ENCODE peak calls at places on chromosomes 11 and 22, in four cellular contexts. Q is heart left ventricle, I is right lobe of liver, H is RWPE2. N is an unnamed sample.

GRCh38 chr11:10898763-10899541 is 41.1 kb upstream of the ZBED5 start:
- ATAC-seq in Q (peak; percentile 46), I (no peak), H (no peak), N (peak; percentile 3)

GRCh38 chr11:68963779-68964178 is 17.0 kb downstream of the MRGPRD start:
- ATAC-seq in Q (peak; percentile 66), I (peak; percentile 46), H (peak; percentile 17), N (no peak)

GRCh38 chr11:57336111-57336666 is 497 bp upstream of the SSRP1 start:
- ATAC-seq in Q (peak; percentile 10), I (no peak), H (no peak), N (no peak)

GRCh38 chr11:68890490-68891231 is 13.0 kb downstream of the MRPL21 start:
- ATAC-seq in Q (peak; percentile 98), I (peak; percentile 94), H (no peak), N (peak; percentile 92)

GRCh38 chr11:78336877-78337553 is 80.6 kb downstream of the GAB2 start:
- ATAC-seq in Q (peak; percentile 9), I (peak; percentile 26), H (no peak), N (no peak)

GRCh38 chr11:62852523-62853188 is 13.3 kb upstream of the WDR74 start:
- ATAC-seq in Q (no peak), I (no peak), H (no peak), N (no peak)

GRCh38 chr11:76124905-76125566 is 81.3 kb downstream of the WNT11 start:
- ATAC-seq in Q (no peak), I (no peak), H (no peak), N (no peak)

GRCh38 chr11:58688779-58689503 is 42.8 kb downstream of the GLYAT start:
- ATAC-seq in Q (no peak), I (no peak), H (peak; percentile 86), N (no peak)

GRCh38 chr11:1845571-1846452 is 7.0 kb downstream of the TNNI2 start:
- ATAC-seq in Q (no peak), I (no peak), H (no peak), N (no peak)

GRCh38 chr11:13183094-13183825 is 94.3 kb upstream of the BMAL1 start:
- ATAC-seq in Q (peak; percentile 36), I (peak; percentile 71), H (peak; percentile 82), N (no peak)

GRCh38 chr22:47463220-47463619 is 700.8 kb downstream of the TBC1D22A start:
- ATAC-seq in Q (no peak), I (no peak), H (no peak), N (no peak)

GRCh38 chr22:43232445-43232844 is 45.5 kb upstream of the TTLL12 start:
- ATAC-seq in Q (no peak), I (peak; percentile 7), H (no peak), N (no peak)

GRCh38 chr11:65378208-65378927 is 4.1 kb downstream of the SLC25A45 start:
- ATAC-seq in Q (no peak), I (no peak), H (no peak), N (no peak)

GRCh38 chr11:606245-606644 is 9.5 kb downstream of the IRF7 start:
- ATAC-seq in Q (peak; percentile 95), I (peak; percentile 88), H (peak; percentile 80), N (peak; percentile 90)

GRCh38 chr11:30478923-30479322 is 107.2 kb downstream of the MPPED2 start:
- ATAC-seq in Q (peak; percentile 93), I (peak; percentile 66), H (no peak), N (no peak)

GRCh38 chr11:12223771-12224536 is 113.6 kb downstream of the MICAL2 start:
- ATAC-seq in Q (no peak), I (no peak), H (peak; percentile 35), N (no peak)

GRCh38 chr11:125314264-125315087 is 149.9 kb downstream of the PKNOX2 start:
- ATAC-seq in Q (peak; percentile 54), I (no peak), H (no peak), N (peak; percentile 40)

GRCh38 chr22:37012262-37012904 is 6.9 kb downstream of the TST start:
- ATAC-seq in Q (peak; percentile 88), I (peak; percentile 80), H (peak; percentile 17), N (peak; percentile 30)

GRCh38 chr11:94418123-94418770 is 17.0 kb upstream of the GPR83 start:
- ATAC-seq in Q (no peak), I (no peak), H (no peak), N (no peak)

GRCh38 chr11:68706237-68706636 is 21.9 kb downstream of the GAL start:
- ATAC-seq in Q (no peak), I (no peak), H (no peak), N (no peak)

GRCh38 chr22:41957941-41958556 is 6.1 kb downstream of the SMIM45 start:
- ATAC-seq in Q (no peak), I (peak; percentile 19), H (no peak), N (peak; percentile 26)
- H3K4me3 ChIP-seq in Q (no peak overlapping the region), I (peak overlapping the region; percentile 19), H (no peak overlapping the region), N (no peak overlapping the region)

DNA sequence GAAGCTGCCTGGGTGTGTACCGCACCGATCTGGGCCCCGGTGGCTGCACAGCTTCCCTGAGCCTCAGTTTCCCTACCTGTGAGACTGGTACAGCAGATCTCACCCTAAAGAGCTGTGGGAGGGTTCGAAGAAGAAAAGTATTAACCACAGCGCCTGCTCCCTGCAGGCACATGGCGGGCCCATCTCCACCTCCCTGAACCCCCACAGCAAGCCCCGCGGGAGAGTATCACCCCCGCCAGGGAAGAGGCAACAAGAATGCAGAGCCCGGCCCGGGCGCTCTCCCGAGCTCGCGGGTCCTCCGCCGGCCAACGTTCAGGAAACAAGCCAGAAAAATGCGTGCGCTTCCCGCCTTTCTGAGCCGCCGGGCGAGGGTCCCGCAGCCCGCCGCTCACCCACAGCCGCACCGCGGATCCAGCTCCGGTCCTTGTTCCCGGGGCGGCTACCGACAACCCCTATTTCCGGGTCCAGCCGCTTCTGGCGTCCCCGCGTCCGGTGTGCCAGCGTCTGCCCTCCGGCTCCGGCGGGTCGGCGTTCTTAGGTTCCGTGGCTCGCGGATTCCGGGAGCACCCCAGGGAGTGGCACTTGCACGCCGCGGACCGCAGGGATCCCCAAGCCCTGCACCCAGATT is at the start of gene TOP3B:
- ATAC-seq in Q (peak; percentile 93), I (peak; percentile 97), H (peak; percentile 93), N (peak; percentile 93)
- H3K4me3 ChIP-seq in Q (peak within 1 kb of the TSS; percentile 74), I (peak within 1 kb of the TSS; percentile 97), H (peak within 1 kb of the TSS; percentile 98), N (peak within 1 kb of the TSS; percentile 97)

DNA sequence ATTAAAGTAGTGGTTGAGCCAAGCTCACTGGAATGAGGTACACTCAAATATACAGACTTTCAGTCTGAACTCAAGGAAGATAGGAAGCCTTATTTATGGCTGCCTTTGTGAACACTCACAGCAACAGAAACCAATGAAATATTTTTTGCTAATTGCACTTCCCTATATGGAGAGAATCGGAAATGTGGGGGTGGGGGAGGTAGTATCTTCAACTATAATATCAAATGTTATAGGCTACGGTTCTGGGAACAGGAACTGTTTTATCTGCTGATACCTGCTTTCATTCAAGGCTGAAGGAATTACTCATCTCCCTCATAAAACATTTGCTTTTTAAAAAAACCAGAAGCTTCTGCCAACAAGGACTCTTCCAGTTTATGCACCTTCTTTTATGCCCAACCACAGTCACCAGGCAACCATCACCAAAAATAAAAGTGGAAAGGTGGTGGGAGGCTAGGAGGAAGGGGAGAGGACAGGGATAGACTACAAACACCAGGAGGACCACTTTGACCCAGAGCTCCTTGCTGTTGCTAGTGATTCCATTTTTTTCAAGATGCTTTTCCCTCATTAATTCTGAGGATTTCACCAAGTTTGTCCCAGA is 91.1 kb downstream of the CLPB start:
- ATAC-seq in Q (no peak), I (no peak), H (no peak), N (no peak)
- H3K4me3 ChIP-seq in Q (no peak overlapping the region), I (no peak overlapping the region), H (no peak overlapping the region), N (no peak overlapping the region)

DNA sequence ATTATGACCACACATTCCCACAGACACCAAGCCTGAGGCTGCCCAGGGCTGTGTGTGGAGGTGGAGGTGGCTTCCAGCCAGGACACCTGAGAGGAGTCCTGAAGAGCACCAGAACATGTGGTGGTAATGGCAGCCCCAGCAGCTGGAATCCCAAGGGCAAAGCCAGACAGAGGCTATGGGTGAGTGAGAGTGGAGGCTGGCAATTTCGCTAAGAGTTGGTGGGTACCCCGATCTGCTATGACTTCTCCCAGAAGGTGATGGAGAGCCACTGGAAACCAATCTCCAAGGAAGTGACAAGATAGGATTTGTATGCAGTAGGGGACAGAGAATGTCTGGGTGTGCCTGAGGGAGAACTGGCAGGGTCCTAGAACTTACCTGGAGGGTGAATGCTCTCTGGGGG is 69.3 kb upstream of the CLTCL1 start:
- ATAC-seq in Q (no peak), I (no peak), H (no peak), N (no peak)
- H3K4me3 ChIP-seq in Q (no peak overlapping the region), I (no peak overlapping the region), H (no peak overlapping the region), N (no peak overlapping the region)

GRCh38 chr11:45665933-45666647 is 668 bp upstream of the CHST1 start:
- ATAC-seq in Q (peak; percentile 5), I (peak; percentile 28), H (peak; percentile 17), N (peak; percentile 71)
- H3K4me3 ChIP-seq in Q (peak overlapping the region; percentile 74), I (peak overlapping the region; percentile 46), H (no peak overlapping the region), N (peak overlapping the region; percentile 44)

N was measured in gastroesophageal sphincter.